ENCODE peak calls at places on chromosomes 6 and 20, in eight cellular contexts. Q, U, R, I, D, G, F and S are unnamed samples.
A peak's percentile ranks its signal among the peaks of the same experiment; 100 is the strongest.

GRCh38 chr6:157647261-157647915 is 175.7 kb upstream of the SNX9 start:
- DNase-seq in Q (no peak), U (no peak), R (no peak), I (no peak), D (no peak), G (no peak), F (no peak), S (no peak)

GRCh38 chr20:62953167-62953838 is 794 bp downstream of the SLC17A9 start:
- DNase-seq in Q (peak; percentile 83), U (peak; percentile 44), R (no peak), I (no peak), D (peak; percentile 13), G (no peak), F (no peak), S (no peak)

GRCh38 chr6:108836061-108836460 is 12.2 kb upstream of the ARMC2 start:
- DNase-seq in Q (no peak), U (no peak), R (no peak), I (no peak), D (peak; percentile 20), G (no peak), F (no peak), S (no peak)

GRCh38 chr6:108260126-108260808 is 573 bp downstream of the SNX3 start:
- DNase-seq in Q (no peak), U (no peak), R (peak; percentile 65), I (no peak), D (peak; percentile 48), G (peak; percentile 42), F (peak; percentile 27), S (peak; percentile 4)

GRCh38 chr20:21090112-21090737 is 15.9 kb downstream of the LINC00237 start:
- DNase-seq in Q (peak; percentile 58), U (no peak), R (no peak), I (no peak), D (no peak), G (no peak), F (no peak), S (no peak)

GRCh38 chr6:71294121-71294523 is 5.5 kb downstream of the OGFRL1 start:
- DNase-seq in Q (no peak), U (no peak), R (no peak), I (no peak), D (peak; percentile 97), G (no peak), F (no peak), S (peak; percentile 49)

GRCh38 chr6:124679392-124679791 is 282.8 kb upstream of the RNF217 start:
- DNase-seq in Q (no peak), U (no peak), R (no peak), I (no peak), D (peak; percentile 47), G (no peak), F (no peak), S (no peak)

GRCh38 chr6:54070025-54070424 is 41.2 kb upstream of the MLIP start:
- DNase-seq in Q (no peak), U (no peak), R (no peak), I (no peak), D (no peak), G (no peak), F (no peak), S (no peak)

GRCh38 chr6:12947191-12947795 is 230.7 kb downstream of the PHACTR1 start:
- DNase-seq in Q (no peak), U (no peak), R (no peak), I (no peak), D (peak; percentile 84), G (no peak), F (no peak), S (no peak)

GRCh38 chr6:158060447-158061360 is 79.0 kb downstream of the SYNJ2 start:
- DNase-seq in Q (peak; percentile 65), U (peak; percentile 66), R (no peak), I (no peak), D (peak; percentile 97), G (peak; percentile 53), F (peak; percentile 46), S (no peak)

GRCh38 chr6:151229401-151230276 is 10.1 kb upstream of the AKAP12 start:
- DNase-seq in Q (no peak), U (no peak), R (no peak), I (no peak), D (no peak), G (no peak), F (no peak), S (no peak)

GRCh38 chr6:165086746-165087145 is 222.7 kb downstream of the C6orf118 start:
- DNase-seq in Q (no peak), U (no peak), R (no peak), I (no peak), D (no peak), G (no peak), F (no peak), S (no peak)

GRCh38 chr6:84860493-84860892 is 96.1 kb upstream of the TBX18 start:
- DNase-seq in Q (no peak), U (no peak), R (no peak), I (no peak), D (no peak), G (no peak), F (no peak), S (no peak)

DNA sequence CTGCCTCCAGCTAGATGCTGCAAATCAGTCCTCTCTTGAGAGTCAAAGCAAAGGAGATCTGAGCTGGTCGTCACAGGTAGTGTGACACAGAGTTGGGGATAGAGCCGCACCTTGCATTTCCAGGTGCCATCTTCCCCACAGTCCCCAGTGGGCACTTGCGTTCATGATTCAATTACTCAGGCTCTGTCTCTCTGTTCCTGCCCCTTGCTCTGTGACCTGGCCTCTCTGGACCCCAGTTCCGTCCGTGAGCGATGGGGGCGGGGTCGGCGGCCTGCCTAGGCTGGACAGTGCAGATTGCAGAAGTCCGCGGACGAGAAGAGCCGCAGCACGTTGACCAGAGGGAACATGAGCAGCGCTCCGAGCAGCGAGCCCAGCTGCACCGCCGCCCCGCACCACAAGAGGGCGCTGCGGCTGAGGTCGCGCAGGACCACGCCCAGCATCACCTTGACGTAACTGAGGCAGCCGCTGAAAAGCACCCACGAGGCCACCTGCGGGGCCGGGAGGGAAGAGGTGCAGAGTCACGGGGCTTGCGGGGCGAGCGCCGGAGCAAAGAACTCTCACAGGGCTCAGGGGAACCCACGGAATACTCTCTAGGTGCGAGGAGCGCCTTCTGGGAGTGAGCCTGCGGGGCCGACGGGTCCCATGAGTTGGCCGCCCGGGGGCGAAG is 7.4 kb downstream of the SLC52A3 start:
- DNase-seq in Q (peak; percentile 91), U (no peak), R (peak; percentile 80), I (peak; percentile 59), D (no peak), G (no peak), F (peak; percentile 47), S (no peak)
- H3K4me3 ChIP-seq in Q (no peak overlapping the region), U (no peak overlapping the region), R (no peak overlapping the region), I (no peak overlapping the region), D (no peak overlapping the region), G (no peak overlapping the region), F (no peak overlapping the region), S (no peak overlapping the region)

GRCh38 chr6:80939936-80940335 is 812.5 kb downstream of the TENT5A start:
- DNase-seq in Q (no peak), U (no peak), R (no peak), I (no peak), D (peak; percentile 3), G (no peak), F (no peak), S (no peak)
- TF ChIP-seq CTCF in Q (no peak), U (no peak), R (no peak), I (no peak), D (no peak), G (no peak), F (no peak), S (no peak)

DNA sequence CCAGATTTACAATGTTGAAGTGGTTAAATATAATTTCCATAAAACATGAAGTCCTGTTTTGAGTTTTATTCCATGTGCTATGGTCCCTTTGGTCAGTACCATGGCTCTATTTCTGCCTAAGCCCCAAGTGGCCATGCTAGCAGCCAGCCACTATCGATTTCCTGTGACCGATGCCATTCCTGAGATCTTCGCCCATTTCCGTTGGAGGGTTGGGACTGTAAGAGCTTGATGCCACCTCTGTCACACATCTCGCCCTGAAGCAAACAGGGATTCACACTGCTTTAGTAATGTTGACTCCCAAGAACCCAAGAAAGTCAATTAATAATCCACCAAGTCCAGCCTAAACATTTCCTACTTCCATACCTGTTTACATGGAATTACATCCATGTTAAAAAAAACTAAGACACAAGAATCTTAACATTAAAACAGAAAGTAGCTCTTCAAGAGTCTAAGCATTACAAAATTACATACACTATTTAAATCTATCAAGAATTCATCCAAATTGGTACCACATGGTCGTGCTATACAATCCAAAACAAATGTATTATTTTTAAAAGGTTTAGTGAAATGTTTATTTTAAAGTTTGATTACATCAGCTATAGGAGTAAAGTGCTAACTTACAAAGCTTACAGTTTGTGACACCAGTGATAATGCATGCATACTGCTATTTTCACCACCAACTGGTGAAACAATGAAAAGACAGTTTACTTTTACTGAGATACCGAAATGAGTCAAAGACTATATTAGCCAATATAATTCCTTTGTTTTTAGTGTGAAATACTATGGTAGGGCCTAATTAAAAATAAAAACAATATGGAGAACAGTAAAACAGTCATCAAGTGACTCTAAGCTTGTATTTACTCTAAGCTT is 2.5 kb downstream of the RBM39 start:
- DNase-seq in Q (peak; percentile 45), U (no peak), R (peak; percentile 10), I (no peak), D (peak; percentile 58), G (no peak), F (no peak), S (no peak)
- H3K4me3 ChIP-seq in Q (peak overlapping the region; percentile 99), U (peak overlapping the region; percentile 75), R (peak overlapping the region; percentile 92), I (no peak overlapping the region), D (peak overlapping the region; percentile 88), G (peak overlapping the region; percentile 79), F (peak overlapping the region; percentile 87), S (peak overlapping the region; percentile 92)

GRCh38 chr6:28807682-28808280 is 116.0 kb downstream of the TRIM27 start:
- DNase-seq in Q (peak; percentile 94), U (no peak), R (peak; percentile 75), I (no peak), D (peak; percentile 45), G (no peak), F (no peak), S (peak; percentile 63)

GRCh38 chr6:28811873-28812272 is 111.9 kb downstream of the TRIM27 start:
- DNase-seq in Q (peak; percentile 73), U (no peak), R (peak; percentile 44), I (no peak), D (no peak), G (no peak), F (no peak), S (no peak)

GRCh38 chr6:28808383-28808782 is 115.4 kb downstream of the TRIM27 start:
- DNase-seq in Q (no peak), U (no peak), R (no peak), I (no peak), D (no peak), G (no peak), F (no peak), S (no peak)

GRCh38 chr6:28810655-28811053 is 113.1 kb downstream of the TRIM27 start:
- DNase-seq in Q (no peak), U (no peak), R (peak; percentile 64), I (no peak), D (no peak), G (no peak), F (no peak), S (no peak)

DNA sequence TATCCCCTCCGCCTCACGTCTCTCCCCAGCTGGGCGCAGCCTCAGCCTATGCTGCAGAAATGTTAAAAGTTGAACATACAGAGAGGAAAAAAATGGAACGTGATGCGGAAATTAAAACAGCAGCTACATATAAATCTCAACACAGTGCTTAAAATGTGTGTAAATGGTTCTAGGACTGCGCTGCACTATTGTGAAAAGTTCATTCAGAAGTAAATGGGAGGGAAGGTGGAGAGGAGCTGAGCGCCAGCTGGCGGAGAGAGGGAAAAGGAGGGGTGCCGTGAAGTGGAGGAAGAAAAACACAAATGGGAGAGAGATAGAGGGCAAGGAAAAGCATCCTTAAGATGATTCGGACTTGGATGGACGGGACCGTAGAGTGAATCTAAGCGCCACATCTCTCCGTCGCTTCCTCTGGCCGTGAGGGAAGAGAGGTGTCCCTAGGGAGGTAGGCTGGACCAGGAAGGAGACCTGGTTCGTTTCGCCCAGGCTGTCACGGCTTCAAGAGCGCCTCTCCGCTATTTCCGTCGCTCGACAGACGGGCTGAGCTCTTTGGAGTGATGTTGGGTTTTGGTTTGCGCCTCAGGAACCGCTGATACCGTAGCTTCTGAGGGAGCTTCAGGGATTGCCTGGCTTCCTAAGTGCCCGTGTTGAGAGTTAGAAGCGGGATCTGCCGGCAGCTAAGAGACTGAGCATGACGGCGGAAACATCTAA is 113.7 kb downstream of the TRIM27 start:
- DNase-seq in Q (peak; percentile 81), U (no peak), R (peak; percentile 67), I (no peak), D (no peak), G (no peak), F (no peak), S (no peak)
- TF ChIP-seq CTCF in Q (peak; percentile 32), U (no peak), R (peak; percentile 24), I (no peak), D (peak; percentile 8), G (no peak), F (peak; percentile 41), S (peak; percentile 13)